ENCODE peak calls at places on chromosomes 13 and 19, in nine cellular contexts. One of them, this sample, is unnamed.

GRCh38 chr19:11420894-11421606 is 1.9 kb upstream of the RGL3 start:
- DNase-seq in stimulated activated CD8-positive, alpha-beta memory T cell treated with anti-CD3 and anti-CD28 coated beads, Interleukin-15, amount 100 ng/mL, for 1 hour: no peak
- DNase-seq in adipocyte: no peak
- DNase-seq in cardiac muscle cell: no peak
- DNase-seq in hippocampal formation: no peak
- DNase-seq in HT1080: no peak
- DNase-seq in lung: no peak
- DNase-seq in breast epithelium: no peak
- DNase-seq in anterior cingulate cortex: no peak
- DNase-seq in this sample: no peak

GRCh38 chr13:99215466-99215865 is 14.8 kb downstream of the UBAC2 start:
- DNase-seq in stimulated activated CD8-positive, alpha-beta memory T cell treated with anti-CD3 and anti-CD28 coated beads, Interleukin-15, amount 100 ng/mL, for 1 hour: no peak
- DNase-seq in adipocyte: no peak
- DNase-seq in cardiac muscle cell: no peak
- DNase-seq in hippocampal formation: no peak
- DNase-seq in HT1080: no peak
- DNase-seq in lung: no peak
- DNase-seq in breast epithelium: no peak
- DNase-seq in anterior cingulate cortex: no peak
- DNase-seq in this sample: no peak

GRCh38 chr19:54489341-54489740 is 13.3 kb upstream of the LAIR2 start:
- DNase-seq in stimulated activated CD8-positive, alpha-beta memory T cell treated with anti-CD3 and anti-CD28 coated beads, Interleukin-15, amount 100 ng/mL, for 1 hour: no peak
- DNase-seq in adipocyte: no peak
- DNase-seq in cardiac muscle cell: no peak
- DNase-seq in hippocampal formation: no peak
- DNase-seq in HT1080: no peak
- DNase-seq in lung: no peak
- DNase-seq in breast epithelium: no peak
- DNase-seq in anterior cingulate cortex: no peak
- DNase-seq in this sample: no peak

GRCh38 chr13:55000844-55001243 is 1972.2 kb downstream of the OLFM4 start:
- DNase-seq in stimulated activated CD8-positive, alpha-beta memory T cell treated with anti-CD3 and anti-CD28 coated beads, Interleukin-15, amount 100 ng/mL, for 1 hour: no peak
- DNase-seq in adipocyte: no peak
- DNase-seq in cardiac muscle cell: no peak
- DNase-seq in hippocampal formation: no peak
- DNase-seq in HT1080: no peak
- DNase-seq in lung: no peak
- DNase-seq in breast epithelium: no peak
- DNase-seq in anterior cingulate cortex: no peak
- DNase-seq in this sample: no peak

GRCh38 chr19:49881672-49882394 is 4.3 kb downstream of the TBC1D17 start:
- DNase-seq in stimulated activated CD8-positive, alpha-beta memory T cell treated with anti-CD3 and anti-CD28 coated beads, Interleukin-15, amount 100 ng/mL, for 1 hour: no peak
- DNase-seq in adipocyte: no peak
- DNase-seq in cardiac muscle cell: no peak
- DNase-seq in hippocampal formation: no peak
- DNase-seq in HT1080: no peak
- DNase-seq in lung: no peak
- DNase-seq in breast epithelium: no peak
- DNase-seq in anterior cingulate cortex: no peak
- DNase-seq in this sample: no peak

GRCh38 chr19:56314018-56314583 is 538 bp downstream of the ZSCAN5A start:
- DNase-seq in stimulated activated CD8-positive, alpha-beta memory T cell treated with anti-CD3 and anti-CD28 coated beads, Interleukin-15, amount 100 ng/mL, for 1 hour: no peak
- DNase-seq in adipocyte: peak
- DNase-seq in cardiac muscle cell: no peak
- DNase-seq in hippocampal formation: no peak
- DNase-seq in HT1080: no peak
- DNase-seq in lung: no peak
- DNase-seq in breast epithelium: no peak
- DNase-seq in anterior cingulate cortex: peak
- DNase-seq in this sample: no peak

GRCh38 chr13:51249767-51250741 is 27.9 kb downstream of the FAM124A start:
- DNase-seq in stimulated activated CD8-positive, alpha-beta memory T cell treated with anti-CD3 and anti-CD28 coated beads, Interleukin-15, amount 100 ng/mL, for 1 hour: no peak
- DNase-seq in adipocyte: no peak
- DNase-seq in cardiac muscle cell: no peak
- DNase-seq in hippocampal formation: peak
- DNase-seq in HT1080: no peak
- DNase-seq in lung: no peak
- DNase-seq in breast epithelium: no peak
- DNase-seq in anterior cingulate cortex: no peak
- DNase-seq in this sample: peak

GRCh38 chr13:83498045-83498444 is 384.2 kb downstream of the SLITRK1 start:
- DNase-seq in stimulated activated CD8-positive, alpha-beta memory T cell treated with anti-CD3 and anti-CD28 coated beads, Interleukin-15, amount 100 ng/mL, for 1 hour: no peak
- DNase-seq in adipocyte: no peak
- DNase-seq in cardiac muscle cell: no peak
- DNase-seq in hippocampal formation: no peak
- DNase-seq in HT1080: no peak
- DNase-seq in lung: no peak
- DNase-seq in breast epithelium: no peak
- DNase-seq in anterior cingulate cortex: no peak
- DNase-seq in this sample: no peak

GRCh38 chr13:71730267-71730666 is 136.7 kb downstream of the DACH1 start:
- DNase-seq in stimulated activated CD8-positive, alpha-beta memory T cell treated with anti-CD3 and anti-CD28 coated beads, Interleukin-15, amount 100 ng/mL, for 1 hour: no peak
- DNase-seq in adipocyte: no peak
- DNase-seq in cardiac muscle cell: no peak
- DNase-seq in hippocampal formation: no peak
- DNase-seq in HT1080: no peak
- DNase-seq in lung: no peak
- DNase-seq in breast epithelium: no peak
- DNase-seq in anterior cingulate cortex: no peak
- DNase-seq in this sample: no peak

GRCh38 chr13:106110241-106110855 is 425.1 kb downstream of the EFNB2 start:
- DNase-seq in stimulated activated CD8-positive, alpha-beta memory T cell treated with anti-CD3 and anti-CD28 coated beads, Interleukin-15, amount 100 ng/mL, for 1 hour: no peak
- DNase-seq in adipocyte: no peak
- DNase-seq in cardiac muscle cell: no peak
- DNase-seq in hippocampal formation: no peak
- DNase-seq in HT1080: no peak
- DNase-seq in lung: no peak
- DNase-seq in breast epithelium: no peak
- DNase-seq in anterior cingulate cortex: no peak
- DNase-seq in this sample: no peak